ENCODE peak calls at places on chromosomes 3 and 15, in six cellular contexts. H is NCI-H1048; S is erythroblast; I is stimulated activated CD4-positive, alpha-beta T cell treated with anti-CD3 and anti-CD28 coated beads, Interleukin-2, amount 100 ng/mL, for 24 hours; G is GM10248; K is astrocyte of the spinal cord. Q is an unnamed sample.

GRCh38 chr15:74777769-74778598 is 3.9 kb upstream of the CSK start:
- DNase-seq in H (no peak), S (no peak), I (no peak), G (no peak), K (no peak), Q (no peak)

GRCh38 chr15:19943515-19943914 is 598.1 kb downstream of the GOLGA6L6 start:
- DNase-seq in H (no peak), S (no peak), I (no peak), G (no peak), K (no peak), Q (no peak)

GRCh38 chr3:58874248-58874741 is 175.5 kb downstream of the CFAP20DC start:
- DNase-seq in H (no peak), S (no peak), I (no peak), G (peak), K (peak), Q (no peak)

GRCh38 chr3:159989973-159990846 is 1.6 kb downstream of the IL12A start:
- DNase-seq in H (no peak), S (no peak), I (no peak), G (no peak), K (no peak), Q (no peak)

GRCh38 chr3:127406309-127407025 is 118.6 kb upstream of the PRR20G start:
- DNase-seq in H (no peak), S (peak), I (peak), G (no peak), K (no peak), Q (no peak)

GRCh38 chr15:31391687-31392671 is 65.3 kb downstream of the KLF13 start:
- DNase-seq in H (peak), S (peak), I (peak), G (peak), K (peak), Q (no peak)

GRCh38 chr3:73432021-73432722 is 192.6 kb downstream of the PDZRN3 start:
- DNase-seq in H (peak), S (peak), I (no peak), G (peak), K (peak), Q (no peak)

GRCh38 chr3:173553635-173554280 is 156.2 kb downstream of the NLGN1 start:
- DNase-seq in H (no peak), S (peak), I (no peak), G (no peak), K (peak), Q (peak)

GRCh38 chr3:42820746-42821051 is 11.5 kb downstream of the ACKR2 start:
- DNase-seq in H (no peak), S (no peak), I (no peak), G (no peak), K (no peak), Q (no peak)

GRCh38 chr15:38708672-38709188 is 144.1 kb upstream of the RASGRP1 start:
- DNase-seq in H (no peak), S (no peak), I (no peak), G (no peak), K (peak), Q (no peak)

GRCh38 chr3:102169915-102170479 is 264.8 kb upstream of the ZPLD1 start:
- DNase-seq in H (no peak), S (no peak), I (no peak), G (no peak), K (no peak), Q (no peak)

GRCh38 chr3:126621171-126621570 is 33.8 kb downstream of the TXNRD3 start:
- DNase-seq in H (no peak), S (no peak), I (no peak), G (no peak), K (peak), Q (no peak)

GRCh38 chr3:49636883-49637609 is 37.1 kb upstream of the APEH start:
- DNase-seq in H (no peak), S (no peak), I (no peak), G (no peak), K (no peak), Q (no peak)

GRCh38 chr3:178808748-178809147 is 262.9 kb downstream of the ZMAT3 start:
- DNase-seq in H (no peak), S (no peak), I (no peak), G (no peak), K (no peak), Q (no peak)

GRCh38 chr15:42332331-42332730 is 27.0 kb upstream of the CAPN3 start:
- DNase-seq in H (no peak), S (no peak), I (no peak), G (no peak), K (no peak), Q (no peak)

GRCh38 chr3:127254730-127255129 is 33.1 kb downstream of the PRR20G start:
- DNase-seq in H (no peak), S (peak), I (no peak), G (no peak), K (no peak), Q (no peak)

Q was measured in SK-N-MC.